ENCODE peak calls at places on chromosomes 7 and 10, in seven cellular contexts. One of them, this sample, is unnamed.

GRCh38 chr10:46096426-46096825 is 50.4 kb upstream of the MSMB start:
- DNase-seq in HepG2: peak
- DNase-seq in ovary: no peak
- DNase-seq in stomach: no peak
- DNase-seq in A549: no peak
- DNase-seq in upper lobe of left lung: no peak
- DNase-seq in suprapubic skin: no peak
- DNase-seq in this sample: no peak

GRCh38 chr10:52212062-52212461 is 102.0 kb upstream of the DKK1 start:
- DNase-seq in HepG2: peak
- DNase-seq in ovary: no peak
- DNase-seq in stomach: no peak
- DNase-seq in A549: no peak
- DNase-seq in upper lobe of left lung: no peak
- DNase-seq in suprapubic skin: no peak
- DNase-seq in this sample: peak

GRCh38 chr10:43846187-43846680 is 197.6 kb upstream of the ZNF32 start:
- DNase-seq in HepG2: no peak
- DNase-seq in ovary: no peak
- DNase-seq in stomach: no peak
- DNase-seq in A549: no peak
- DNase-seq in upper lobe of left lung: peak
- DNase-seq in suprapubic skin: no peak
- DNase-seq in this sample: no peak

GRCh38 chr10:36717118-36717517 is 408.3 kb upstream of the ANKRD30A start:
- DNase-seq in HepG2: no peak
- DNase-seq in ovary: no peak
- DNase-seq in stomach: no peak
- DNase-seq in A549: no peak
- DNase-seq in upper lobe of left lung: no peak
- DNase-seq in suprapubic skin: no peak
- DNase-seq in this sample: no peak

GRCh38 chr7:130872341-130872740 is 138.3 kb upstream of the KLF14 start:
- DNase-seq in HepG2: no peak
- DNase-seq in ovary: no peak
- DNase-seq in stomach: no peak
- DNase-seq in A549: no peak
- DNase-seq in upper lobe of left lung: no peak
- DNase-seq in suprapubic skin: no peak
- DNase-seq in this sample: no peak

GRCh38 chr7:21806388-21806787 is 139.3 kb downstream of the CDCA7L start:
- DNase-seq in HepG2: no peak
- DNase-seq in ovary: no peak
- DNase-seq in stomach: no peak
- DNase-seq in A549: no peak
- DNase-seq in upper lobe of left lung: no peak
- DNase-seq in suprapubic skin: no peak
- DNase-seq in this sample: no peak

GRCh38 chr7:101591504-101591903 is 37.6 kb downstream of the MYL10 start:
- DNase-seq in HepG2: no peak
- DNase-seq in ovary: no peak
- DNase-seq in stomach: no peak
- DNase-seq in A549: no peak
- DNase-seq in upper lobe of left lung: no peak
- DNase-seq in suprapubic skin: no peak
- DNase-seq in this sample: no peak

GRCh38 chr10:103800789-103801540 is 54.4 kb downstream of the SH3PXD2A start:
- DNase-seq in HepG2: peak
- DNase-seq in ovary: no peak
- DNase-seq in stomach: no peak
- DNase-seq in A549: peak
- DNase-seq in upper lobe of left lung: no peak
- DNase-seq in suprapubic skin: no peak
- DNase-seq in this sample: no peak

GRCh38 chr7:11760372-11760771 is 71.6 kb downstream of the THSD7A start:
- DNase-seq in HepG2: no peak
- DNase-seq in ovary: no peak
- DNase-seq in stomach: no peak
- DNase-seq in A549: peak
- DNase-seq in upper lobe of left lung: no peak
- DNase-seq in suprapubic skin: no peak
- DNase-seq in this sample: no peak

GRCh38 chr10:251982-252582 is 116.8 kb downstream of the ZMYND11 start:
- DNase-seq in HepG2: no peak
- DNase-seq in ovary: no peak
- DNase-seq in stomach: no peak
- DNase-seq in A549: no peak
- DNase-seq in upper lobe of left lung: no peak
- DNase-seq in suprapubic skin: no peak
- DNase-seq in this sample: no peak

GRCh38 chr7:117659453-117660086 is 179.7 kb downstream of the CFTR start:
- DNase-seq in HepG2: no peak
- DNase-seq in ovary: no peak
- DNase-seq in stomach: no peak
- DNase-seq in A549: peak
- DNase-seq in upper lobe of left lung: no peak
- DNase-seq in suprapubic skin: no peak
- DNase-seq in this sample: no peak

GRCh38 chr7:131649879-131650278 is 93.5 kb upstream of the PODXL start:
- DNase-seq in HepG2: no peak
- DNase-seq in ovary: no peak
- DNase-seq in stomach: no peak
- DNase-seq in A549: no peak
- DNase-seq in upper lobe of left lung: no peak
- DNase-seq in suprapubic skin: no peak
- DNase-seq in this sample: no peak

GRCh38 chr10:30447125-30447799 is 13.3 kb downstream of the MAP3K8 start:
- DNase-seq in HepG2: no peak
- DNase-seq in ovary: no peak
- DNase-seq in stomach: no peak
- DNase-seq in A549: no peak
- DNase-seq in upper lobe of left lung: no peak
- DNase-seq in suprapubic skin: no peak
- DNase-seq in this sample: no peak

GRCh38 chr10:43680035-43680434 is 31.4 kb upstream of the ZNF32 start:
- DNase-seq in HepG2: no peak
- DNase-seq in ovary: no peak
- DNase-seq in stomach: no peak
- DNase-seq in A549: no peak
- DNase-seq in upper lobe of left lung: no peak
- DNase-seq in suprapubic skin: no peak
- DNase-seq in this sample: no peak

GRCh38 chr10:79206300-79207095 is 137.7 kb downstream of the ZMIZ1 start:
- DNase-seq in HepG2: no peak
- DNase-seq in ovary: peak
- DNase-seq in stomach: no peak
- DNase-seq in A549: no peak
- DNase-seq in upper lobe of left lung: no peak
- DNase-seq in suprapubic skin: no peak
- DNase-seq in this sample: no peak

GRCh38 chr7:11831727-11832495 is at the start of gene THSD7A:
- DNase-seq in HepG2: peak
- DNase-seq in ovary: peak
- DNase-seq in stomach: peak
- DNase-seq in A549: peak
- DNase-seq in upper lobe of left lung: peak
- DNase-seq in suprapubic skin: peak
- DNase-seq in this sample: peak

GRCh38 chr7:98923512-98923911 is 45.2 kb downstream of the TRRAP start:
- DNase-seq in HepG2: no peak
- DNase-seq in ovary: no peak
- DNase-seq in stomach: no peak
- DNase-seq in A549: no peak
- DNase-seq in upper lobe of left lung: no peak
- DNase-seq in suprapubic skin: no peak
- DNase-seq in this sample: no peak

GRCh38 chr7:151876112-151876898 is 610 bp downstream of the PRKAG2 start:
- DNase-seq in HepG2: no peak
- DNase-seq in ovary: peak
- DNase-seq in stomach: peak
- DNase-seq in A549: peak
- DNase-seq in upper lobe of left lung: peak
- DNase-seq in suprapubic skin: peak
- DNase-seq in this sample: peak

GRCh38 chr10:35565602-35566061 is 39.5 kb upstream of the GJD4 start:
- DNase-seq in HepG2: no peak
- DNase-seq in ovary: no peak
- DNase-seq in stomach: no peak
- DNase-seq in A549: no peak
- DNase-seq in upper lobe of left lung: no peak
- DNase-seq in suprapubic skin: no peak
- DNase-seq in this sample: no peak

GRCh38 chr10:6770846-6771245 is 190.8 kb upstream of the PRKCQ start:
- DNase-seq in HepG2: no peak
- DNase-seq in ovary: no peak
- DNase-seq in stomach: no peak
- DNase-seq in A549: no peak
- DNase-seq in upper lobe of left lung: no peak
- DNase-seq in suprapubic skin: no peak
- DNase-seq in this sample: no peak

GRCh38 chr10:90435296-90435695 is 422.5 kb downstream of the HTR7 start:
- DNase-seq in HepG2: no peak
- DNase-seq in ovary: no peak
- DNase-seq in stomach: no peak
- DNase-seq in A549: no peak
- DNase-seq in upper lobe of left lung: no peak
- DNase-seq in suprapubic skin: no peak
- DNase-seq in this sample: no peak

GRCh38 chr7:101804642-101805401 is 12.6 kb upstream of the CUX1 start:
- DNase-seq in HepG2: no peak
- DNase-seq in ovary: no peak
- DNase-seq in stomach: peak
- DNase-seq in A549: peak
- DNase-seq in upper lobe of left lung: no peak
- DNase-seq in suprapubic skin: no peak
- DNase-seq in this sample: peak

DNA sequence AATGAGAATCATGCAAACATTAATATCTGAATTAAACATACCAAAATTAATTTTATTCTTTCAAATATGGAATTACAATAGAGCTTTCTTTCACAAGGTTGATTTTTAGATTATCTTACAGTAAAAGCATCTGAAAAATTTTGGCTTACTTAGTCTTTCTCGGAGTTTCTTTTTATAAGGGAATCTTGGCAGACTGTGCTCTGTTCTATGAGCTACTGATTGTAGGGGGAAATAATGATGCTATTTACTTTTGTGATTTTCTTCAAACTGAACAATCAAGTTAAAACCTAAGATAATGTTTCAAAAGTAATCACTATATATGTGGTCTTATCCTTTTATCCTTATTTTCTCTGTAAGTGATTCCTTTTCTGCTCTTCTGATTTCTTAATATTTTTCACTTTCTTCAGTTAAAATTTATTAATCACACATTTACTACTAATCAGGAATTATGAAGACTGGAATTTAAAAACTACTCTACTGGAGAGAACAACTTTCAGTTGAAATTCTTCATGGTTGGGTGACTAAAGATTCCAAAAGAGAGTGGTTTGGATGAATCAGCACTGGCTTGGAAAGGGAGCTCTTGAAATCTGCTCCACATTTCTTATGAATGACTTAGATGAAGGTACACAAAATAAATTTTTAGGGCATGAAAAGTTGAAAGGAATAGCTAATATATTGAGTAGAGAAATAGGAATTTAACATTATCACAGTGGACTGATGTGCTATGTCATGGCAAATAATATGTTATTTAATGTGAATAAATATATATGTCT is 103.9 kb downstream of the PPP1R9A start:
- DNase-seq in HepG2: no peak
- DNase-seq in ovary: no peak
- DNase-seq in stomach: no peak
- DNase-seq in A549: peak
- DNase-seq in upper lobe of left lung: no peak
- DNase-seq in suprapubic skin: no peak
- DNase-seq in this sample: no peak
- TF ChIP-seq EP300 in HepG2: no peak
- TF ChIP-seq EP300 in ovary: no peak
- TF ChIP-seq EP300 in stomach: no peak
- TF ChIP-seq EP300 in A549: no peak
- TF ChIP-seq EP300 in upper lobe of left lung: no peak
- TF ChIP-seq EP300 in suprapubic skin: no peak
- TF ChIP-seq EP300 in this sample: no peak

GRCh38 chr7:23662124-23662982 is 17.6 kb upstream of the FAM221A start:
- DNase-seq in HepG2: no peak
- DNase-seq in ovary: no peak
- DNase-seq in stomach: no peak
- DNase-seq in A549: no peak
- DNase-seq in upper lobe of left lung: no peak
- DNase-seq in suprapubic skin: no peak
- DNase-seq in this sample: no peak

GRCh38 chr7:23664122-23664521 is 15.9 kb upstream of the FAM221A start:
- DNase-seq in HepG2: no peak
- DNase-seq in ovary: no peak
- DNase-seq in stomach: no peak
- DNase-seq in A549: no peak
- DNase-seq in upper lobe of left lung: no peak
- DNase-seq in suprapubic skin: no peak
- DNase-seq in this sample: no peak

GRCh38 chr7:23658831-23659427 is 21.1 kb upstream of the FAM221A start:
- DNase-seq in HepG2: no peak
- DNase-seq in ovary: no peak
- DNase-seq in stomach: no peak
- DNase-seq in A549: no peak
- DNase-seq in upper lobe of left lung: peak
- DNase-seq in suprapubic skin: no peak
- DNase-seq in this sample: no peak

DNA sequence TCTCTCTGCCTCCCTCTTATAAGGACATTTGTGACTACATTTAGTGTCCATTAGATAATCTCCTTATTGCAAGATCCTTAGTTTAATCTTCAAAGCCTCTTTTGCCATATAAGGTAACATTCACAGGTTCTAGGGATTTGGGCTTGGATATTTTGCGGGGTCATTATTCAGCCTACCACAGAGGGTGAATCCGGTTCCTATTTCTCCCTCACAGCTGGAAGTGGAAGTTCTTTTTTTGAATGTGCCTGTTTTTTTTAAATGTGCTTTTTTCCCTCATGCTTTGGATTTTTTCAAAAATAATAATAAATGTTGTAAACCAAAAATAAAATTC is 17.1 kb upstream of the FAM221A start:
- DNase-seq in HepG2: no peak
- DNase-seq in ovary: no peak
- DNase-seq in stomach: no peak
- DNase-seq in A549: no peak
- DNase-seq in upper lobe of left lung: no peak
- DNase-seq in suprapubic skin: no peak
- DNase-seq in this sample: no peak
- TF ChIP-seq EP300 in HepG2: no peak
- TF ChIP-seq EP300 in ovary: no peak
- TF ChIP-seq EP300 in stomach: no peak
- TF ChIP-seq EP300 in A549: no peak
- TF ChIP-seq EP300 in upper lobe of left lung: no peak
- TF ChIP-seq EP300 in suprapubic skin: no peak
- TF ChIP-seq EP300 in this sample: no peak

GRCh38 chr7:135977020-135977741 is at the start of gene MTPN:
- DNase-seq in HepG2: peak
- DNase-seq in ovary: peak
- DNase-seq in stomach: peak
- DNase-seq in A549: peak
- DNase-seq in upper lobe of left lung: peak
- DNase-seq in suprapubic skin: peak
- DNase-seq in this sample: peak
- TF ChIP-seq EP300 in HepG2: no peak
- TF ChIP-seq EP300 in ovary: no peak
- TF ChIP-seq EP300 in stomach: no peak
- TF ChIP-seq EP300 in A549: no peak
- TF ChIP-seq EP300 in upper lobe of left lung: no peak
- TF ChIP-seq EP300 in suprapubic skin: no peak
- TF ChIP-seq EP300 in this sample: no peak

GRCh38 chr7:100478966-100479660 is at the start of gene TSC22D4:
- DNase-seq in HepG2: peak
- DNase-seq in ovary: peak
- DNase-seq in stomach: peak
- DNase-seq in A549: peak
- DNase-seq in upper lobe of left lung: peak
- DNase-seq in suprapubic skin: peak
- DNase-seq in this sample: peak
- TF ChIP-seq EP300 in HepG2: no peak
- TF ChIP-seq EP300 in ovary: no peak
- TF ChIP-seq EP300 in stomach: no peak
- TF ChIP-seq EP300 in A549: no peak
- TF ChIP-seq EP300 in upper lobe of left lung: no peak
- TF ChIP-seq EP300 in suprapubic skin: no peak
- TF ChIP-seq EP300 in this sample: no peak

This sample was measured in transverse colon.